ENCODE peak calls at places on chromosomes 5 and 9, in nine cellular contexts. One of them, this sample, is unnamed.

GRCh38 chr5:144487207-144487606 is 316.5 kb downstream of the KCTD16 start:
- DNase-seq in iPS DF 19.7: no peak
- DNase-seq in Calu3: no peak
- DNase-seq in activated CD4-positive, CD25-positive, alpha-beta regulatory T cell treated with anti-CD3 and anti-CD28 coated beads, Interleukin-2, amount 50 U/mL, for 16 hours: no peak
- DNase-seq in HFFc6: no peak
- DNase-seq in T1000: no peak
- DNase-seq in stimulated activated CD4-positive, alpha-beta T cell treated with anti-CD3 and anti-CD28 coated beads, Interleukin-1b, Interleukin-23, amount 100 ng/mL, for 48 hours: no peak
- DNase-seq in HL-60: no peak
- DNase-seq in ELR: peak
- DNase-seq in this sample: no peak

GRCh38 chr9:134712922-134713321 is 71.3 kb downstream of the COL5A1 start:
- DNase-seq in iPS DF 19.7: no peak
- DNase-seq in Calu3: no peak
- DNase-seq in activated CD4-positive, CD25-positive, alpha-beta regulatory T cell treated with anti-CD3 and anti-CD28 coated beads, Interleukin-2, amount 50 U/mL, for 16 hours: no peak
- DNase-seq in HFFc6: no peak
- DNase-seq in T1000: no peak
- DNase-seq in stimulated activated CD4-positive, alpha-beta T cell treated with anti-CD3 and anti-CD28 coated beads, Interleukin-1b, Interleukin-23, amount 100 ng/mL, for 48 hours: no peak
- DNase-seq in HL-60: no peak
- DNase-seq in ELR: no peak
- DNase-seq in this sample: no peak

GRCh38 chr5:175123542-175123941 is 320.4 kb downstream of the DRD1 start:
- DNase-seq in iPS DF 19.7: no peak
- DNase-seq in Calu3: no peak
- DNase-seq in activated CD4-positive, CD25-positive, alpha-beta regulatory T cell treated with anti-CD3 and anti-CD28 coated beads, Interleukin-2, amount 50 U/mL, for 16 hours: no peak
- DNase-seq in HFFc6: no peak
- DNase-seq in T1000: no peak
- DNase-seq in stimulated activated CD4-positive, alpha-beta T cell treated with anti-CD3 and anti-CD28 coated beads, Interleukin-1b, Interleukin-23, amount 100 ng/mL, for 48 hours: no peak
- DNase-seq in HL-60: no peak
- DNase-seq in ELR: no peak
- DNase-seq in this sample: no peak

GRCh38 chr5:176526462-176526861 is 10.7 kb downstream of the RNF44 start:
- DNase-seq in iPS DF 19.7: no peak
- DNase-seq in Calu3: no peak
- DNase-seq in activated CD4-positive, CD25-positive, alpha-beta regulatory T cell treated with anti-CD3 and anti-CD28 coated beads, Interleukin-2, amount 50 U/mL, for 16 hours: no peak
- DNase-seq in HFFc6: no peak
- DNase-seq in T1000: no peak
- DNase-seq in stimulated activated CD4-positive, alpha-beta T cell treated with anti-CD3 and anti-CD28 coated beads, Interleukin-1b, Interleukin-23, amount 100 ng/mL, for 48 hours: no peak
- DNase-seq in HL-60: no peak
- DNase-seq in ELR: no peak
- DNase-seq in this sample: no peak

GRCh38 chr5:61407706-61408105 is 75.6 kb downstream of the ZSWIM6 start:
- DNase-seq in iPS DF 19.7: no peak
- DNase-seq in Calu3: no peak
- DNase-seq in activated CD4-positive, CD25-positive, alpha-beta regulatory T cell treated with anti-CD3 and anti-CD28 coated beads, Interleukin-2, amount 50 U/mL, for 16 hours: no peak
- DNase-seq in HFFc6: no peak
- DNase-seq in T1000: no peak
- DNase-seq in stimulated activated CD4-positive, alpha-beta T cell treated with anti-CD3 and anti-CD28 coated beads, Interleukin-1b, Interleukin-23, amount 100 ng/mL, for 48 hours: no peak
- DNase-seq in HL-60: no peak
- DNase-seq in ELR: peak
- DNase-seq in this sample: no peak

GRCh38 chr5:33299621-33300208 is 141.1 kb upstream of the TARS1 start:
- DNase-seq in iPS DF 19.7: no peak
- DNase-seq in Calu3: peak
- DNase-seq in activated CD4-positive, CD25-positive, alpha-beta regulatory T cell treated with anti-CD3 and anti-CD28 coated beads, Interleukin-2, amount 50 U/mL, for 16 hours: no peak
- DNase-seq in HFFc6: peak
- DNase-seq in T1000: peak
- DNase-seq in stimulated activated CD4-positive, alpha-beta T cell treated with anti-CD3 and anti-CD28 coated beads, Interleukin-1b, Interleukin-23, amount 100 ng/mL, for 48 hours: no peak
- DNase-seq in HL-60: no peak
- DNase-seq in ELR: peak
- DNase-seq in this sample: no peak

GRCh38 chr5:61322738-61323429 is 9.2 kb upstream of the ZSWIM6 start:
- DNase-seq in iPS DF 19.7: no peak
- DNase-seq in Calu3: no peak
- DNase-seq in activated CD4-positive, CD25-positive, alpha-beta regulatory T cell treated with anti-CD3 and anti-CD28 coated beads, Interleukin-2, amount 50 U/mL, for 16 hours: no peak
- DNase-seq in HFFc6: no peak
- DNase-seq in T1000: no peak
- DNase-seq in stimulated activated CD4-positive, alpha-beta T cell treated with anti-CD3 and anti-CD28 coated beads, Interleukin-1b, Interleukin-23, amount 100 ng/mL, for 48 hours: no peak
- DNase-seq in HL-60: no peak
- DNase-seq in ELR: peak
- DNase-seq in this sample: no peak

GRCh38 chr5:77707786-77708185 is 68.4 kb downstream of the TBCA start:
- DNase-seq in iPS DF 19.7: no peak
- DNase-seq in Calu3: no peak
- DNase-seq in activated CD4-positive, CD25-positive, alpha-beta regulatory T cell treated with anti-CD3 and anti-CD28 coated beads, Interleukin-2, amount 50 U/mL, for 16 hours: no peak
- DNase-seq in HFFc6: no peak
- DNase-seq in T1000: no peak
- DNase-seq in stimulated activated CD4-positive, alpha-beta T cell treated with anti-CD3 and anti-CD28 coated beads, Interleukin-1b, Interleukin-23, amount 100 ng/mL, for 48 hours: no peak
- DNase-seq in HL-60: no peak
- DNase-seq in ELR: peak
- DNase-seq in this sample: no peak

GRCh38 chr9:89701221-89701798 is 96.5 kb downstream of the GADD45G start:
- DNase-seq in iPS DF 19.7: no peak
- DNase-seq in Calu3: no peak
- DNase-seq in activated CD4-positive, CD25-positive, alpha-beta regulatory T cell treated with anti-CD3 and anti-CD28 coated beads, Interleukin-2, amount 50 U/mL, for 16 hours: peak
- DNase-seq in HFFc6: no peak
- DNase-seq in T1000: no peak
- DNase-seq in stimulated activated CD4-positive, alpha-beta T cell treated with anti-CD3 and anti-CD28 coated beads, Interleukin-1b, Interleukin-23, amount 100 ng/mL, for 48 hours: peak
- DNase-seq in HL-60: no peak
- DNase-seq in ELR: no peak
- DNase-seq in this sample: no peak

This sample was measured in iPS DF 6.9.